ENCODE peak calls at places on chromosomes 3 and 15, in eight cellular contexts. K, A, O, P, B, V, W and M are unnamed samples.

GRCh38 chr15:66912001-66912400 is 153.4 kb upstream of the SMAD3 start:
- DNase-seq in K (no peak), A (no peak), O (no peak), P (no peak), B (no peak), V (no peak), W (peak; percentile 22), M (peak; percentile 33)

GRCh38 chr3:141250342-141250741 is 18.7 kb downstream of the PXYLP1 start:
- DNase-seq in K (no peak), A (no peak), O (no peak), P (no peak), B (no peak), V (no peak), W (no peak), M (no peak)

GRCh38 chr3:102536479-102536878 is 101.7 kb downstream of the ZPLD1 start:
- DNase-seq in K (peak; percentile 15), A (no peak), O (no peak), P (peak; percentile 4), B (no peak), V (no peak), W (no peak), M (no peak)

GRCh38 chr3:3443482-3443881 is 264.0 kb upstream of the CRBN start:
- DNase-seq in K (no peak), A (no peak), O (no peak), P (no peak), B (no peak), V (no peak), W (no peak), M (no peak)

GRCh38 chr3:42411429-42411828 is 1.0 kb upstream of the LYZL4 start:
- DNase-seq in K (no peak), A (no peak), O (no peak), P (no peak), B (no peak), V (no peak), W (no peak), M (no peak)

GRCh38 chr3:151379083-151379734 is 5.3 kb downstream of the P2RY12 start:
- DNase-seq in K (no peak), A (no peak), O (no peak), P (no peak), B (no peak), V (no peak), W (no peak), M (peak; percentile 24)

GRCh38 chr3:196232154-196232881 is 16.0 kb downstream of the SLC51A start:
- DNase-seq in K (no peak), A (no peak), O (no peak), P (no peak), B (no peak), V (no peak), W (no peak), M (no peak)

GRCh38 chr3:185688808-185689207 is 102.7 kb downstream of the SENP2 start:
- DNase-seq in K (peak; percentile 98), A (no peak), O (no peak), P (no peak), B (no peak), V (no peak), W (no peak), M (no peak)

GRCh38 chr3:142481196-142481595 is 33.4 kb upstream of the XRN1 start:
- DNase-seq in K (no peak), A (no peak), O (no peak), P (no peak), B (no peak), V (no peak), W (no peak), M (no peak)

GRCh38 chr15:63497642-63498100 is 6.7 kb upstream of the USP3 start:
- DNase-seq in K (no peak), A (no peak), O (no peak), P (no peak), B (no peak), V (peak; percentile 23), W (peak; percentile 76), M (peak; percentile 64)

GRCh38 chr3:144363856-144364255 is 392.2 kb downstream of the DIPK2A start:
- DNase-seq in K (no peak), A (no peak), O (no peak), P (no peak), B (no peak), V (no peak), W (no peak), M (no peak)

GRCh38 chr3:144361002-144361401 is 389.4 kb downstream of the DIPK2A start:
- DNase-seq in K (no peak), A (no peak), O (no peak), P (no peak), B (no peak), V (no peak), W (no peak), M (no peak)

GRCh38 chr3:144358191-144358590 is 386.6 kb downstream of the DIPK2A start:
- DNase-seq in K (no peak), A (no peak), O (no peak), P (no peak), B (no peak), V (no peak), W (no peak), M (no peak)

GRCh38 chr3:144364797-144365196 is 393.2 kb downstream of the DIPK2A start:
- DNase-seq in K (peak; percentile 8), A (no peak), O (no peak), P (no peak), B (no peak), V (no peak), W (no peak), M (no peak)

GRCh38 chr3:144362126-144362525 is 390.5 kb downstream of the DIPK2A start:
- DNase-seq in K (peak; percentile 17), A (no peak), O (no peak), P (no peak), B (no peak), V (no peak), W (no peak), M (no peak)
- H3K4me1 ChIP-seq in K (no peaks in the 10 kb centered on the region), A (no peaks in the 10 kb centered on the region), O (no peaks in the 10 kb centered on the region), P (no peaks in the 10 kb centered on the region), B (no peaks in the 10 kb centered on the region), V (no peaks in the 10 kb centered on the region), W (no peaks in the 10 kb centered on the region), M (peaks cover 24% of the 10 kb centered on the region)

GRCh38 chr3:123757281-123757940 is 126.7 kb downstream of the MYLK start:
- DNase-seq in K (peak; percentile 11), A (peak; percentile 68), O (no peak), P (no peak), B (peak; percentile 75), V (no peak), W (no peak), M (peak; percentile 79)

GRCh38 chr3:123755508-123755907 is 128.6 kb downstream of the MYLK start:
- DNase-seq in K (no peak), A (no peak), O (no peak), P (no peak), B (no peak), V (no peak), W (no peak), M (no peak)

GRCh38 chr3:123753321-123753720 is 130.8 kb downstream of the MYLK start:
- DNase-seq in K (no peak), A (no peak), O (no peak), P (no peak), B (no peak), V (no peak), W (no peak), M (no peak)

GRCh38 chr3:123752228-123752627 is 131.9 kb downstream of the MYLK start:
- DNase-seq in K (no peak), A (no peak), O (no peak), P (no peak), B (no peak), V (no peak), W (no peak), M (no peak)

DNA sequence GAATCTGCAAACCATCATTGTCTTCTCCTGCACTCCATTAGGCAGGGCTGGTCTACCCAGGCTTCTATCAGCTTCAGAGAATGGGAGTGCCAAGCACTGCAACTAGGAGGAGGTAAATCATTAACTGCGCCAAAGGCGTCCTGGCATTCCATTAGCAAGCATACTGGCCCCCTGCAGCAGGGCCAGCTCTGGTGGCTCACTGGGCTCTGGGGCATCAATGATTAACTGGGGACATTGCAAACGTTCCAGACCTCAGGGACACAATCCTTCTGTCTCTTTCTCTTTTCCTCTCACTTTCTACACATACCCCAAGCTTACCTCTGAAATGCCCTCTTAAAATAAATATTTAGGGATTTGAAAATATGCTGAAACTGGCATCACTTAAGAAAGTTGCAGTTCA is 129.0 kb downstream of the MYLK start:
- DNase-seq in K (no peak), A (no peak), O (no peak), P (peak; percentile 49), B (no peak), V (no peak), W (no peak), M (no peak)
- H3K4me1 ChIP-seq in K (peaks cover 36% of the 10 kb centered on the region), A (no peaks in the 10 kb centered on the region), O (no peaks in the 10 kb centered on the region), P (no peaks in the 10 kb centered on the region), B (no peaks in the 10 kb centered on the region), V (peaks cover 2% of the 10 kb centered on the region), W (no peaks in the 10 kb centered on the region), M (peaks cover 35% of the 10 kb centered on the region)

GRCh38 chr3:49416867-49417266 is 4.6 kb downstream of the TCTA start:
- DNase-seq in K (no peak), A (peak; percentile 10), O (no peak), P (no peak), B (no peak), V (no peak), W (no peak), M (no peak)
- H3K4me1 ChIP-seq in K (peaks cover 27% of the 10 kb centered on the region), A (peaks cover 21% of the 10 kb centered on the region), O (peaks cover 26% of the 10 kb centered on the region), P (peaks cover 11% of the 10 kb centered on the region), B (no peaks in the 10 kb centered on the region), V (peaks cover 22% of the 10 kb centered on the region), W (peaks cover 47% of the 10 kb centered on the region), M (peaks cover 54% of the 10 kb centered on the region)

GRCh38 chr15:81937189-81937588 is 108.6 kb downstream of the MEX3B start:
- DNase-seq in K (no peak), A (no peak), O (no peak), P (no peak), B (no peak), V (no peak), W (no peak), M (no peak)
- H3K4me1 ChIP-seq in K (peaks cover 5% of the 10 kb centered on the region), A (no peaks in the 10 kb centered on the region), O (no peaks in the 10 kb centered on the region), P (no peaks in the 10 kb centered on the region), B (no peaks in the 10 kb centered on the region), V (no peaks in the 10 kb centered on the region), W (no peaks in the 10 kb centered on the region), M (no peaks in the 10 kb centered on the region)

GRCh38 chr3:46942079-46942478 is 34.5 kb downstream of the CCDC12 start:
- DNase-seq in K (no peak), A (no peak), O (no peak), P (no peak), B (peak; percentile 29), V (no peak), W (no peak), M (no peak)
- H3K4me1 ChIP-seq in K (peaks cover 20% of the 10 kb centered on the region), A (peaks cover 76% of the 10 kb centered on the region), O (peaks cover 49% of the 10 kb centered on the region), P (peaks cover 2% of the 10 kb centered on the region), B (no peaks in the 10 kb centered on the region), V (peaks cover 67% of the 10 kb centered on the region), W (peaks cover 28% of the 10 kb centered on the region), M (peaks cover under 1% of the 10 kb centered on the region)

GRCh38 chr3:139388961-139389551 is 391 bp downstream of the COPB2 start:
- DNase-seq in K (no peak), A (no peak), O (no peak), P (no peak), B (no peak), V (no peak), W (no peak), M (peak; percentile 45)
- H3K4me1 ChIP-seq in K (peaks cover 9% of the 10 kb centered on the region), A (peaks cover 48% of the 10 kb centered on the region), O (peaks cover 12% of the 10 kb centered on the region), P (no peaks in the 10 kb centered on the region), B (no peaks in the 10 kb centered on the region), V (peaks cover 46% of the 10 kb centered on the region), W (peaks cover 15% of the 10 kb centered on the region), M (peaks cover 26% of the 10 kb centered on the region)

GRCh38 chr3:5143459-5143858 is 21.4 kb downstream of the ARL8B start:
- DNase-seq in K (no peak), A (no peak), O (no peak), P (no peak), B (no peak), V (no peak), W (no peak), M (no peak)
- H3K4me1 ChIP-seq in K (peaks cover 10% of the 10 kb centered on the region), A (peaks cover 61% of the 10 kb centered on the region), O (peaks cover 3% of the 10 kb centered on the region), P (no peaks in the 10 kb centered on the region), B (no peaks in the 10 kb centered on the region), V (peaks cover 45% of the 10 kb centered on the region), W (no peaks in the 10 kb centered on the region), M (peaks cover 8% of the 10 kb centered on the region)